ENCODE peak calls at places on chromosomes 13 and 19, in nine cellular contexts. One of them, this sample, is unnamed.

GRCh38 chr19:5397804-5398692 is 57.2 kb upstream of the ZNRF4 start:
- DNase-seq in Peyer's patch: no peak
- DNase-seq in right lobe of liver: no peak
- DNase-seq in NB4: no peak
- DNase-seq in HCT116: no peak
- DNase-seq in upper lobe of left lung: no peak
- DNase-seq in IMR-90: no peak
- DNase-seq in heart left ventricle: no peak
- DNase-seq in GM12891: peak
- DNase-seq in this sample: no peak

GRCh38 chr19:3722443-3723109 is 14.4 kb downstream of the TJP3 start:
- DNase-seq in Peyer's patch: no peak
- DNase-seq in right lobe of liver: no peak
- DNase-seq in NB4: no peak
- DNase-seq in HCT116: no peak
- DNase-seq in upper lobe of left lung: peak
- DNase-seq in IMR-90: no peak
- DNase-seq in heart left ventricle: no peak
- DNase-seq in GM12891: no peak
- DNase-seq in this sample: no peak

GRCh38 chr19:11191273-11191755 is 6.0 kb downstream of the KANK2 start:
- DNase-seq in Peyer's patch: no peak
- DNase-seq in right lobe of liver: no peak
- DNase-seq in NB4: no peak
- DNase-seq in HCT116: no peak
- DNase-seq in upper lobe of left lung: no peak
- DNase-seq in IMR-90: peak
- DNase-seq in heart left ventricle: peak
- DNase-seq in GM12891: no peak
- DNase-seq in this sample: peak

GRCh38 chr19:18700501-18701249 is 17.2 kb downstream of the CRTC1 start:
- DNase-seq in Peyer's patch: peak
- DNase-seq in right lobe of liver: peak
- DNase-seq in NB4: no peak
- DNase-seq in HCT116: no peak
- DNase-seq in upper lobe of left lung: peak
- DNase-seq in IMR-90: peak
- DNase-seq in heart left ventricle: peak
- DNase-seq in GM12891: peak
- DNase-seq in this sample: peak

GRCh38 chr13:106533101-106533939 is 2.1 kb downstream of the EFNB2 start:
- DNase-seq in Peyer's patch: no peak
- DNase-seq in right lobe of liver: peak
- DNase-seq in NB4: peak
- DNase-seq in HCT116: no peak
- DNase-seq in upper lobe of left lung: peak
- DNase-seq in IMR-90: peak
- DNase-seq in heart left ventricle: peak
- DNase-seq in GM12891: no peak
- DNase-seq in this sample: peak

GRCh38 chr19:11264452-11265176 is 2.3 kb upstream of the DOCK6 start:
- DNase-seq in Peyer's patch: no peak
- DNase-seq in right lobe of liver: no peak
- DNase-seq in NB4: no peak
- DNase-seq in HCT116: no peak
- DNase-seq in upper lobe of left lung: peak
- DNase-seq in IMR-90: no peak
- DNase-seq in heart left ventricle: peak
- DNase-seq in GM12891: no peak
- DNase-seq in this sample: no peak

GRCh38 chr19:18781047-18781600 is 10.0 kb downstream of the COMP start:
- DNase-seq in Peyer's patch: no peak
- DNase-seq in right lobe of liver: no peak
- DNase-seq in NB4: no peak
- DNase-seq in HCT116: no peak
- DNase-seq in upper lobe of left lung: peak
- DNase-seq in IMR-90: no peak
- DNase-seq in heart left ventricle: no peak
- DNase-seq in GM12891: no peak
- DNase-seq in this sample: no peak

GRCh38 chr19:38298841-38299680 is 5.0 kb upstream of the C19orf33 start:
- DNase-seq in Peyer's patch: no peak
- DNase-seq in right lobe of liver: no peak
- DNase-seq in NB4: no peak
- DNase-seq in HCT116: no peak
- DNase-seq in upper lobe of left lung: no peak
- DNase-seq in IMR-90: peak
- DNase-seq in heart left ventricle: no peak
- DNase-seq in GM12891: no peak
- DNase-seq in this sample: no peak

GRCh38 chr19:2207991-2208860 is 27.9 kb downstream of the PLEKHJ1 start:
- DNase-seq in Peyer's patch: peak
- DNase-seq in right lobe of liver: no peak
- DNase-seq in NB4: peak
- DNase-seq in HCT116: no peak
- DNase-seq in upper lobe of left lung: peak
- DNase-seq in IMR-90: peak
- DNase-seq in heart left ventricle: peak
- DNase-seq in GM12891: peak
- DNase-seq in this sample: peak

GRCh38 chr13:106755542-106755941 is 187.6 kb upstream of the ARGLU1 start:
- DNase-seq in Peyer's patch: no peak
- DNase-seq in right lobe of liver: no peak
- DNase-seq in NB4: no peak
- DNase-seq in HCT116: no peak
- DNase-seq in upper lobe of left lung: no peak
- DNase-seq in IMR-90: no peak
- DNase-seq in heart left ventricle: no peak
- DNase-seq in GM12891: no peak
- DNase-seq in this sample: no peak

GRCh38 chr19:5057860-5058259 is 88.9 kb downstream of the KDM4B start:
- DNase-seq in Peyer's patch: no peak
- DNase-seq in right lobe of liver: no peak
- DNase-seq in NB4: no peak
- DNase-seq in HCT116: no peak
- DNase-seq in upper lobe of left lung: no peak
- DNase-seq in IMR-90: no peak
- DNase-seq in heart left ventricle: no peak
- DNase-seq in GM12891: peak
- DNase-seq in this sample: no peak

GRCh38 chr13:112526146-112526853 is 61.7 kb downstream of the TUBGCP3 start:
- DNase-seq in Peyer's patch: no peak
- DNase-seq in right lobe of liver: no peak
- DNase-seq in NB4: no peak
- DNase-seq in HCT116: no peak
- DNase-seq in upper lobe of left lung: no peak
- DNase-seq in IMR-90: no peak
- DNase-seq in heart left ventricle: no peak
- DNase-seq in GM12891: no peak
- DNase-seq in this sample: no peak

GRCh38 chr13:39107484-39108040 is 69.3 kb downstream of the NHLRC3 start:
- DNase-seq in Peyer's patch: no peak
- DNase-seq in right lobe of liver: no peak
- DNase-seq in NB4: no peak
- DNase-seq in HCT116: no peak
- DNase-seq in upper lobe of left lung: no peak
- DNase-seq in IMR-90: no peak
- DNase-seq in heart left ventricle: no peak
- DNase-seq in GM12891: no peak
- DNase-seq in this sample: no peak

GRCh38 chr13:20160346-20161274 is at the start of gene GJA3:
- DNase-seq in Peyer's patch: peak
- DNase-seq in right lobe of liver: no peak
- DNase-seq in NB4: peak
- DNase-seq in HCT116: no peak
- DNase-seq in upper lobe of left lung: peak
- DNase-seq in IMR-90: peak
- DNase-seq in heart left ventricle: peak
- DNase-seq in GM12891: peak
- DNase-seq in this sample: no peak

GRCh38 chr13:100497394-100497793 is 91.2 kb downstream of the GGACT start:
- DNase-seq in Peyer's patch: no peak
- DNase-seq in right lobe of liver: no peak
- DNase-seq in NB4: peak
- DNase-seq in HCT116: no peak
- DNase-seq in upper lobe of left lung: no peak
- DNase-seq in IMR-90: peak
- DNase-seq in heart left ventricle: no peak
- DNase-seq in GM12891: no peak
- DNase-seq in this sample: no peak

GRCh38 chr13:80084086-80084676 is 256.7 kb downstream of the SPRY2 start:
- DNase-seq in Peyer's patch: no peak
- DNase-seq in right lobe of liver: no peak
- DNase-seq in NB4: no peak
- DNase-seq in HCT116: no peak
- DNase-seq in upper lobe of left lung: no peak
- DNase-seq in IMR-90: peak
- DNase-seq in heart left ventricle: no peak
- DNase-seq in GM12891: no peak
- DNase-seq in this sample: no peak

GRCh38 chr19:7677664-7678311 is 898 bp downstream of the MCEMP1 start:
- DNase-seq in Peyer's patch: no peak
- DNase-seq in right lobe of liver: no peak
- DNase-seq in NB4: peak
- DNase-seq in HCT116: no peak
- DNase-seq in upper lobe of left lung: peak
- DNase-seq in IMR-90: no peak
- DNase-seq in heart left ventricle: no peak
- DNase-seq in GM12891: no peak
- DNase-seq in this sample: no peak

GRCh38 chr19:920051-920857 is 3.1 kb downstream of the KISS1R start:
- DNase-seq in Peyer's patch: peak
- DNase-seq in right lobe of liver: no peak
- DNase-seq in NB4: peak
- DNase-seq in HCT116: no peak
- DNase-seq in upper lobe of left lung: peak
- DNase-seq in IMR-90: no peak
- DNase-seq in heart left ventricle: no peak
- DNase-seq in GM12891: no peak
- DNase-seq in this sample: no peak

GRCh38 chr13:43648733-43649132 is 138.0 kb downstream of the ENOX1 start:
- DNase-seq in Peyer's patch: no peak
- DNase-seq in right lobe of liver: no peak
- DNase-seq in NB4: no peak
- DNase-seq in HCT116: no peak
- DNase-seq in upper lobe of left lung: no peak
- DNase-seq in IMR-90: no peak
- DNase-seq in heart left ventricle: no peak
- DNase-seq in GM12891: no peak
- DNase-seq in this sample: no peak

GRCh38 chr13:35994131-35994966 is 136.8 kb downstream of the DCLK1 start:
- DNase-seq in Peyer's patch: no peak
- DNase-seq in right lobe of liver: no peak
- DNase-seq in NB4: no peak
- DNase-seq in HCT116: no peak
- DNase-seq in upper lobe of left lung: no peak
- DNase-seq in IMR-90: peak
- DNase-seq in heart left ventricle: peak
- DNase-seq in GM12891: no peak
- DNase-seq in this sample: peak

GRCh38 chr13:45627656-45628055 is 12.1 kb upstream of the ERICH6B start:
- DNase-seq in Peyer's patch: no peak
- DNase-seq in right lobe of liver: no peak
- DNase-seq in NB4: no peak
- DNase-seq in HCT116: no peak
- DNase-seq in upper lobe of left lung: no peak
- DNase-seq in IMR-90: no peak
- DNase-seq in heart left ventricle: no peak
- DNase-seq in GM12891: no peak
- DNase-seq in this sample: no peak
- TF ChIP-seq POLR2A in Peyer's patch: no peak
- TF ChIP-seq POLR2A in right lobe of liver: no peak
- TF ChIP-seq POLR2A in NB4: no peak
- TF ChIP-seq POLR2A in HCT116: no peak
- TF ChIP-seq POLR2A in upper lobe of left lung: no peak
- TF ChIP-seq POLR2A in IMR-90: no peak
- TF ChIP-seq POLR2A in heart left ventricle: no peak
- TF ChIP-seq POLR2A in GM12891: no peak
- TF ChIP-seq POLR2A in this sample: no peak

DNA sequence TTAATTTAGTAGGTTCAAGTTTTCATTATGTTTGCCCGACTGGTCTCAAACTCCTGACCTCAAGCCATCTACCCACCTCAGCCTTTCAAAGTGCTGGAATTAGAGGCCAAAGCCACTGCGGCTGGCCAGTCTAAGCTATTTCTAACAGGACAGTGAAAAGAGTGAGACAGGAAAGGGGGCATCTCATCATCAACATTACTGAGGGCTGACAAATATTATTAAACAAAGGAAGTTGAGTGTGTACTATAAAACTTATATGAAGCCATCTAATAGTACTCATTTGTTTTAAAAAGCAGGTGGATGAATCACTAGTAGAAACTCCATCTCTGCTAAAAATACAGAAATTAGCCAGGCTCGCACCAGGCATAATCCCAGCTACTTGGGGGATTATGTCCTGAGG is 24.3 kb downstream of the ZNF611 start:
- DNase-seq in Peyer's patch: no peak
- DNase-seq in right lobe of liver: no peak
- DNase-seq in NB4: no peak
- DNase-seq in HCT116: no peak
- DNase-seq in upper lobe of left lung: no peak
- DNase-seq in IMR-90: no peak
- DNase-seq in heart left ventricle: no peak
- DNase-seq in GM12891: no peak
- DNase-seq in this sample: no peak
- TF ChIP-seq POLR2A in Peyer's patch: no peak
- TF ChIP-seq POLR2A in right lobe of liver: no peak
- TF ChIP-seq POLR2A in NB4: no peak
- TF ChIP-seq POLR2A in HCT116: no peak
- TF ChIP-seq POLR2A in upper lobe of left lung: no peak
- TF ChIP-seq POLR2A in IMR-90: no peak
- TF ChIP-seq POLR2A in heart left ventricle: no peak
- TF ChIP-seq POLR2A in GM12891: no peak
- TF ChIP-seq POLR2A in this sample: no peak

DNA sequence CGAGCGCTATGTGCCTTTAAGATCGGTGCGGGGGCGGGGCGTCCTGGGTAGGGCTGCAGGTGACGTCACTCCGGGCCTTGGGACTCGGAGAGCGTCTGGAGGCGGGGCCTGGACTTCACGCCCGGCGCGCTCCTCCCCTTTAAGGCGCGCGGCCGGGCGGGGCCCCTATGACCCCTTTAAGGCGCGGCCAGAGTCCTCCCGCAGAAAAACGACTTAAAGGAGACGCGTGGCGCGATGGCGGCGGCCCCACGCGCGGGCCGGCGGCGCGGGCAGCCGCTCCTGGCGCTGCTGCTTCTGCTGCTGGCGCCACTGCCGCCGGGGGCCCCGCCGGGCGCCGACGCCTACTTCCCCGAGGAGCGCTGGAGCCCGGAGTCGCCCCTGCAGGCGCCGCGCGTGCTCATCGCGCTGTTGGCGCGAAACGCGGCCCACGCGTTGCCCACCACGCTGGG is at the start of gene COLGALT1:
- DNase-seq in Peyer's patch: peak
- DNase-seq in right lobe of liver: peak
- DNase-seq in NB4: peak
- DNase-seq in HCT116: peak
- DNase-seq in upper lobe of left lung: peak
- DNase-seq in IMR-90: peak
- DNase-seq in heart left ventricle: peak
- DNase-seq in GM12891: peak
- DNase-seq in this sample: peak
- TF ChIP-seq POLR2A in Peyer's patch: peak
- TF ChIP-seq POLR2A in right lobe of liver: peak
- TF ChIP-seq POLR2A in NB4: peak
- TF ChIP-seq POLR2A in HCT116: peak
- TF ChIP-seq POLR2A in upper lobe of left lung: no peak
- TF ChIP-seq POLR2A in IMR-90: no peak
- TF ChIP-seq POLR2A in heart left ventricle: peak
- TF ChIP-seq POLR2A in GM12891: no peak
- TF ChIP-seq POLR2A in this sample: peak

GRCh38 chr19:52993342-52994178 is 20.2 kb upstream of the ERVV-1 start:
- DNase-seq in Peyer's patch: peak
- DNase-seq in right lobe of liver: peak
- DNase-seq in NB4: peak
- DNase-seq in HCT116: peak
- DNase-seq in upper lobe of left lung: peak
- DNase-seq in IMR-90: peak
- DNase-seq in heart left ventricle: peak
- DNase-seq in GM12891: peak
- DNase-seq in this sample: peak
- TF ChIP-seq POLR2A in Peyer's patch: no peak
- TF ChIP-seq POLR2A in right lobe of liver: no peak
- TF ChIP-seq POLR2A in NB4: no peak
- TF ChIP-seq POLR2A in HCT116: no peak
- TF ChIP-seq POLR2A in upper lobe of left lung: no peak
- TF ChIP-seq POLR2A in IMR-90: no peak
- TF ChIP-seq POLR2A in heart left ventricle: no peak
- TF ChIP-seq POLR2A in GM12891: no peak
- TF ChIP-seq POLR2A in this sample: peak

This sample was measured in uterus.